ENCODE peak calls at places on chromosomes 7 and 10, in seven cellular contexts. U is Right ventricle myocardium inferior; Y is MCF 10A; A is activated T-helper 1 cell treated with anti-CD3 and anti-CD28 coated beads, Interleukin-12 subunit alpha, Interleukin-12 subunit beta, Interleukin-2, Interleukin-4 antibody, amounts not matched to agents 30 ng/mL and 10 ng/mL and 1 ng/mL, durations not matched to agents 14 hours and 24 hours and 36 hours; G is CD8-positive, alpha-beta T cell; L is T-cell; J is HS-5. T is an unnamed sample.

GRCh38 chr7:127347567-127348246 is 44.8 kb downstream of the ZNF800 start:
- DNase-seq in U (peak), Y (no peak), A (peak), G (peak), L (peak), J (peak), T (no peak)

GRCh38 chr10:5525581-5526271 is 965 bp downstream of the CALML3 start:
- DNase-seq in U (no peak), Y (peak), A (no peak), G (no peak), L (no peak), J (no peak), T (no peak)

GRCh38 chr10:13087986-13088618 is 11.9 kb upstream of the OPTN start:
- DNase-seq in U (no peak), Y (peak), A (no peak), G (no peak), L (no peak), J (peak), T (no peak)

GRCh38 chr10:123772645-123773508 is 106.7 kb downstream of the GPR26 start:
- DNase-seq in U (no peak), Y (no peak), A (no peak), G (no peak), L (no peak), J (no peak), T (no peak)

GRCh38 chr7:114085592-114086490 is 167.0 kb upstream of the PPP1R3A start:
- DNase-seq in U (peak), Y (no peak), A (no peak), G (no peak), L (no peak), J (no peak), T (no peak)

GRCh38 chr10:96352587-96352986 is 6.2 kb downstream of the OPALIN start:
- DNase-seq in U (no peak), Y (no peak), A (no peak), G (no peak), L (no peak), J (no peak), T (no peak)

GRCh38 chr10:90842710-90843109 is 15.1 kb downstream of the HTR7 start:
- DNase-seq in U (no peak), Y (no peak), A (no peak), G (no peak), L (no peak), J (no peak), T (no peak)

GRCh38 chr10:30812018-30812851 is 182.7 kb upstream of the LYZL2 start:
- DNase-seq in U (no peak), Y (no peak), A (no peak), G (no peak), L (no peak), J (no peak), T (no peak)

GRCh38 chr7:106464651-106465050 is 179.9 kb upstream of the NAMPT start:
- DNase-seq in U (no peak), Y (no peak), A (no peak), G (no peak), L (no peak), J (no peak), T (no peak)

GRCh38 chr7:93678185-93678584 is 103.7 kb upstream of the CALCR start:
- DNase-seq in U (no peak), Y (no peak), A (no peak), G (no peak), L (no peak), J (no peak), T (no peak)

GRCh38 chr7:142533920-142534319 is 215.4 kb upstream of the PRSS1 start:
- DNase-seq in U (no peak), Y (no peak), A (no peak), G (no peak), L (no peak), J (no peak), T (no peak)

T was measured in KG1.